ENCODE peak calls at places on chromosomes 5 and 9, in nine cellular contexts. S is neural crest cell; T is SW480; J is amniotic stem cell; L is activated CD8-positive, alpha-beta memory T cell treated with anti-CD3 and anti-CD28 coated beads for 24 hours; P is NAMALWA; W is non-pigmented ciliary epithelial cell; Y is T follicular helper cell; Z is psoas muscle. O is an unnamed sample.

GRCh38 chr9:105419981-105420597 is 27.7 kb upstream of the FSD1L start:
- DNase-seq in Z (no peak), L (no peak), P (no peak), S (no peak), W (no peak), Y (no peak), T (no peak), J (no peak), O (no peak)

GRCh38 chr5:177089825-177090641 is 3.3 kb downstream of the FGFR4 start:
- DNase-seq in L (no peak), T (peak; percentile 46), Z (no peak), P (no peak), W (no peak), J (no peak), S (no peak), Y (no peak), O (no peak)

GRCh38 chr5:154648706-154649105 is 106.5 kb upstream of the LARP1 start:
- DNase-seq in Z (no peak), T (no peak), J (no peak), S (no peak), Y (no peak), W (no peak), L (no peak), P (no peak), O (peak; percentile 56)

GRCh38 chr9:77604316-77604715 is 43.8 kb downstream of the GNA14 start:
- DNase-seq in Y (no peak), J (no peak), S (no peak), W (no peak), T (no peak), L (no peak), P (no peak), Z (no peak), O (no peak)

GRCh38 chr9:926976-927375 is 49.5 kb upstream of the DMRT3 start:
- DNase-seq in T (no peak), S (no peak), Y (no peak), L (no peak), P (no peak), W (no peak), J (no peak), Z (no peak), O (no peak)

GRCh38 chr5:77138981-77139380 is 51.9 kb upstream of the ZBED3 start:
- DNase-seq in J (no peak), T (no peak), Y (no peak), W (no peak), Z (no peak), L (no peak), S (no peak), P (no peak), O (no peak)

GRCh38 chr5:120463991-120464626 is at the start of gene PRR16:
- DNase-seq in P (peak; percentile 56), Y (no peak), J (peak; percentile 65), T (no peak), S (peak; percentile 43), Z (peak; percentile 69), L (peak; percentile 54), W (no peak), O (no peak)

GRCh38 chr5:21831145-21831787 is 1021.9 kb downstream of the CDH12 start:
- DNase-seq in P (no peak), W (no peak), S (no peak), Z (no peak), Y (no peak), L (no peak), J (no peak), T (no peak), O (no peak)

GRCh38 chr5:137734962-137735530 is 843 bp downstream of the KLHL3 start:
- DNase-seq in L (peak; percentile 67), Y (no peak), T (no peak), S (peak; percentile 16), J (no peak), W (no peak), Z (no peak), P (peak; percentile 24), O (peak; percentile 43)

O was measured in lower lobe of right lung.